ENCODE peak calls at places on chromosome 4, in five cellular contexts. S is BJ; P is activated naive CD4-positive, alpha-beta T cell; M is T-helper 2 cell; T is activated CD4-positive, alpha-beta T cell treated with anti-CD3 and anti-CD28 coated beads, Interleukin-2, amount 50 U/mL, for 4 hours. B is an unnamed sample.

GRCh38 chr4:140343303-140343702 is 30.1 kb upstream of the SCOC start:
- DNase-seq in S (no peak), P (no peak), M (no peak), T (no peak), B (no peak)

GRCh38 chr4:48954314-48954713 is 31.8 kb upstream of the CWH43 start:
- DNase-seq in S (no peak), P (no peak), M (no peak), T (no peak), B (no peak)

GRCh38 chr4:4755306-4755705 is 104.2 kb upstream of the MSX1 start:
- DNase-seq in S (no peak), P (no peak), M (no peak), T (no peak), B (no peak)

GRCh38 chr4:161252520-161253141 is 911.2 kb downstream of the FSTL5 start:
- DNase-seq in S (no peak), P (no peak), M (no peak), T (no peak), B (no peak)

GRCh38 chr4:139889194-139889762 is 223.7 kb downstream of the MGST2 start:
- DNase-seq in S (no peak), P (no peak), M (no peak), T (no peak), B (no peak)

GRCh38 chr4:40254961-40255721 is 58.3 kb downstream of the RHOH start:
- DNase-seq in S (no peak), P (no peak), M (no peak), T (no peak), B (no peak)

GRCh38 chr4:168319486-168320019 is 1.0 kb upstream of the DDX60 start:
- DNase-seq in S (no peak), P (no peak), M (no peak), T (no peak), B (no peak)

GRCh38 chr4:47531241-47531953 is 46.3 kb downstream of the ATP10D start:
- DNase-seq in S (no peak), P (no peak), M (no peak), T (peak; percentile 5), B (peak; percentile 63)

GRCh38 chr4:169208090-169208455 is 62.7 kb downstream of the SH3RF1 start:
- DNase-seq in S (no peak), P (no peak), M (no peak), T (no peak), B (no peak)

GRCh38 chr4:187565416-187565815 is 430.2 kb upstream of the ZFP42 start:
- DNase-seq in S (no peak), P (no peak), M (no peak), T (no peak), B (no peak)

GRCh38 chr4:83054928-83055327 is 19.9 kb downstream of the COPS4 start:
- DNase-seq in S (no peak), P (no peak), M (no peak), T (no peak), B (peak; percentile 5)

GRCh38 chr4:3465698-3466671 is 2.9 kb downstream of the DOK7 start:
- DNase-seq in S (no peak), P (no peak), M (no peak), T (no peak), B (no peak)

GRCh38 chr4:128371004-128371777 is 83.6 kb upstream of the PGRMC2 start:
- DNase-seq in S (no peak), P (no peak), M (no peak), T (no peak), B (no peak)

GRCh38 chr4:10442976-10443375 is 14.2 kb downstream of the ZNF518B start:
- DNase-seq in S (no peak), P (no peak), M (no peak), T (no peak), B (no peak)

B was measured in naive thymus-derived CD8-positive, alpha-beta T cell.